ENCODE peak calls at places on chromosomes 5 and 9, in five cellular contexts. C is stimulated activated CD4-positive, alpha-beta T cell treated with anti-CD3 and anti-CD28 coated beads, Interleukin-1b, Interleukin-23, amount 100 ng/mL, for 24 hours; L is fibroblast of mammary gland; B is T-helper 17 cell; X is mesenchymal stem cell. I is an unnamed sample.

GRCh38 chr5:37071901-37072581 is 177.1 kb downstream of the CPLANE1 start:
- DNase-seq in C (no peak), L (peak), B (no peak), X (peak), I (peak)

GRCh38 chr5:172509405-172509781 is 55.1 kb upstream of the SH3PXD2B start:
- DNase-seq in C (no peak), L (no peak), B (no peak), X (no peak), I (no peak)

GRCh38 chr5:108531367-108532211 is 149.7 kb upstream of the FBXL17 start:
- DNase-seq in C (no peak), L (no peak), B (no peak), X (peak), I (peak)

GRCh38 chr5:146137967-146138403 is 32.6 kb upstream of the PLAC8L1 start:
- DNase-seq in C (no peak), L (peak), B (no peak), X (peak), I (peak)

GRCh38 chr5:38105231-38105570 is 153.2 kb upstream of the EGFLAM start:
- DNase-seq in C (no peak), L (no peak), B (no peak), X (no peak), I (no peak)

GRCh38 chr5:5666076-5666365 is 243.5 kb downstream of the ICE1 start:
- DNase-seq in C (no peak), L (no peak), B (no peak), X (no peak), I (no peak)

GRCh38 chr9:83199240-83199639 is 136.3 kb upstream of the RASEF start:
- DNase-seq in C (no peak), L (peak), B (no peak), X (peak), I (peak)

GRCh38 chr5:11981986-11982385 is 77.7 kb upstream of the CTNND2 start:
- DNase-seq in C (no peak), L (no peak), B (no peak), X (no peak), I (no peak)

GRCh38 chr5:122151640-122152039 is 22.3 kb downstream of the ZNF474 start:
- DNase-seq in C (no peak), L (peak), B (no peak), X (peak), I (peak)

GRCh38 chr5:80741015-80741414 is 86.2 kb upstream of the DHFR start:
- DNase-seq in C (no peak), L (no peak), B (no peak), X (no peak), I (no peak)

GRCh38 chr9:127360829-127361228 is 36.1 kb upstream of the SLC2A8 start:
- DNase-seq in C (no peak), L (peak), B (no peak), X (peak), I (peak)

GRCh38 chr9:93830224-93830596 is 124.9 kb downstream of the BARX1 start:
- DNase-seq in C (no peak), L (no peak), B (no peak), X (no peak), I (no peak)

GRCh38 chr9:68739631-68740174 is 34.7 kb downstream of the PIP5K1B start:
- DNase-seq in C (no peak), L (no peak), B (no peak), X (no peak), I (no peak)

GRCh38 chr5:120624021-120624563 is 160.0 kb downstream of the PRR16 start:
- DNase-seq in C (no peak), L (peak), B (no peak), X (peak), I (peak)

GRCh38 chr9:125401317-125401716 is 139.7 kb downstream of the GAPVD1 start:
- DNase-seq in C (no peak), L (peak), B (no peak), X (no peak), I (no peak)

GRCh38 chr5:8061140-8061469 is 192.2 kb downstream of the MTRR start:
- DNase-seq in C (no peak), L (no peak), B (no peak), X (no peak), I (no peak)

GRCh38 chr5:76785493-76785892 is 33.3 kb upstream of the F2RL1 start:
- DNase-seq in C (no peak), L (peak), B (no peak), X (peak), I (no peak)

GRCh38 chr5:127101533-127101932 is 28.2 kb upstream of the C5orf63 start:
- DNase-seq in C (no peak), L (no peak), B (no peak), X (no peak), I (no peak)

GRCh38 chr9:33437898-33438297 is 9.5 kb downstream of the AQP3 start:
- DNase-seq in C (no peak), L (no peak), B (no peak), X (no peak), I (no peak)

GRCh38 chr9:110187126-110187525 is 20.8 kb downstream of the C9orf152 start:
- DNase-seq in C (no peak), L (no peak), B (no peak), X (no peak), I (no peak)

GRCh38 chr9:37293664-37294524 is 128.6 kb upstream of the GRHPR start:
- DNase-seq in C (no peak), L (peak), B (no peak), X (peak), I (peak)

GRCh38 chr5:93311825-93312224 is 269.2 kb downstream of the NR2F1-AS1 start:
- DNase-seq in C (no peak), L (peak), B (no peak), X (no peak), I (peak)

GRCh38 chr9:27447036-27447700 is 76.9 kb upstream of the IFNK start:
- DNase-seq in C (no peak), L (no peak), B (no peak), X (no peak), I (no peak)

GRCh38 chr9:2343756-2344155 is 277.8 kb upstream of the VLDLR start:
- DNase-seq in C (no peak), L (no peak), B (no peak), X (no peak), I (no peak)

GRCh38 chr5:8843766-8844165 is 702.1 kb downstream of the SEMA5A start:
- DNase-seq in C (no peak), L (peak), B (no peak), X (peak), I (peak)

I was measured in fibroblast of villous mesenchyme.